ENCODE peak calls at places on chromosomes 6 and 20, in nine cellular contexts. P is cardiac fibroblast; W is progenitor cell of endocrine pancreas; L is AG10803; S is foreskin keratinocyte; E is IMR-90; Z is CD8-positive, alpha-beta T cell; H is uterus; K is CD4-positive, alpha-beta T cell. B is an unnamed sample.

GRCh38 chr6:118591897-118592296 is 43.8 kb downstream of the PLN start:
- DNase-seq in E (no peak), Z (no peak), H (no peak), S (no peak), W (no peak), K (no peak), L (no peak), P (no peak), B (no peak)

GRCh38 chr20:43385914-43386313 is 71.8 kb upstream of the SRSF6 start:
- DNase-seq in S (no peak), E (no peak), P (no peak), Z (no peak), K (no peak), W (no peak), H (no peak), L (no peak), B (no peak)

GRCh38 chr20:32585519-32586127 is 490 bp upstream of the NOL4L start:
- DNase-seq in K (no peak), E (no peak), P (no peak), S (no peak), H (no peak), Z (no peak), W (no peak), L (no peak), B (no peak)

GRCh38 chr20:24863356-24863755 is 85.7 kb upstream of the CST7 start:
- DNase-seq in W (no peak), H (no peak), S (no peak), E (peak), K (no peak), Z (no peak), L (peak), P (peak), B (peak)

GRCh38 chr20:3805594-3806264 is 9.6 kb downstream of the CDC25B start:
- DNase-seq in S (peak), P (peak), K (no peak), H (no peak), W (no peak), Z (no peak), E (peak), L (peak), B (peak)

GRCh38 chr6:33080127-33081089 is 4.6 kb downstream of the HLA-DPB1 start:
- DNase-seq in K (no peak), E (peak), W (peak), H (peak), L (peak), S (no peak), P (peak), Z (no peak), B (no peak)

GRCh38 chr6:15358579-15359327 is 112.9 kb downstream of the JARID2 start:
- DNase-seq in P (peak), L (no peak), E (peak), Z (no peak), K (no peak), H (no peak), W (no peak), S (no peak), B (no peak)

GRCh38 chr6:439681-440167 is 48.2 kb downstream of the IRF4 start:
- DNase-seq in K (no peak), W (no peak), L (peak), H (no peak), E (no peak), P (no peak), Z (peak), S (no peak), B (no peak)

GRCh38 chr6:149174962-149175361 is 142.6 kb upstream of the TAB2 start:
- DNase-seq in E (no peak), H (no peak), K (no peak), Z (no peak), L (no peak), W (no peak), P (no peak), S (no peak), B (no peak)

GRCh38 chr6:41735427-41736206 is at the start of gene TFEB:
- DNase-seq in K (peak), H (peak), W (peak), E (peak), S (no peak), P (peak), Z (peak), L (peak), B (peak)
- TF ChIP-seq CTCF in K (peak), H (peak), W (peak), E (peak), S (peak), P (peak), Z (peak), L (peak), B (peak)

DNA sequence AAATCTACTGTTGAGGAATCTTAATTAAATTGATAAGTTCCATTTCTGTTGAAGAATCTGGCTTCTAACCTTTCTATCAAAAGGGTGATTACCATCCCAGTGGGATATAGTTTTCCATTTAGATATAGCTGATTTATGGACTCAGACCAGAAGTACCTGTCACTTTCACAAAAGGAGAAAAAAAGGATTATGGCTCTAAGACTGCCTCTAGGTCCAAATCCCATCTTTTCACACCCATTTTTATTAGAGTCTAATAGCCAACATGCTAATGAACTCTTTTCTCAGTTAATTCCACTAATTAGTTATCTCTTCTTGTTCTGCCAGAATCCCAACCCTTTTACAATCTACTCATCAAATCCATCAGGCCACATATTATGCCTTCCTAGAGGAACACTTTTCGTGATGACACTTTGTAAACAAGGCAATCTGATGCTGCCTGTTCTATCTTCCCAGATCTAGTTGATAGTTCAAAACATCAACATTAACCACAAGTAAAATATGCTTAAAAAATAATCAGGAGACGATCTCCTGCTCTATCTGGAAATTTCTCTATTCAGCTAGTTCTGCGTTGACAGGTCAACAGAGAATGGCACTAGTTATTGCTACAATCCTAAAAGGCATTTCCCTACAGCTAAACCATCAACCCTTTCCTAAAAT is 2.2 kb downstream of the B4GALT5 start:
- DNase-seq in H (no peak), S (no peak), Z (no peak), W (no peak), P (no peak), L (no peak), K (no peak), E (no peak), B (no peak)
- TF ChIP-seq CTCF in H (no peak), S (no peak), Z (no peak), W (no peak), P (no peak), L (no peak), K (no peak), E (no peak), B (no peak)

GRCh38 chr6:151661928-151662327 is 145.6 kb upstream of the ESR1 start:
- DNase-seq in W (no peak), P (no peak), S (no peak), E (no peak), K (no peak), H (no peak), L (no peak), Z (no peak), B (peak)
- TF ChIP-seq CTCF in W (peak), P (peak), S (peak), E (peak), K (no peak), H (no peak), L (peak), Z (no peak), B (no peak)

GRCh38 chr6:10968776-10969175 is 75.3 kb downstream of the ELOVL2 start:
- DNase-seq in H (no peak), Z (no peak), L (peak), W (no peak), E (peak), S (no peak), P (peak), K (no peak), B (no peak)
- TF ChIP-seq CTCF in H (no peak), Z (no peak), L (no peak), W (no peak), E (no peak), S (no peak), P (no peak), K (no peak), B (no peak)

GRCh38 chr6:139204978-139205377 is 70.1 kb downstream of the HECA start:
- DNase-seq in L (no peak), P (no peak), K (no peak), H (no peak), W (no peak), Z (no peak), E (no peak), S (no peak), B (peak)
- TF ChIP-seq CTCF in L (no peak), P (no peak), K (no peak), H (no peak), W (no peak), Z (no peak), E (no peak), S (no peak), B (no peak)

B was measured in MCF 10A.